ENCODE peak calls at places on chromosomes 12 and 14, in seven cellular contexts. One of them, this sample, is unnamed.

GRCh38 chr12:116053479-116054195 is 223.9 kb downstream of the MED13L start:
- DNase-seq in fibroblast of mammary gland: peak
- DNase-seq in cardiac muscle cell: no peak
- DNase-seq in pancreas: no peak
- DNase-seq in endothelial cell: no peak
- DNase-seq in breast epithelium: no peak
- DNase-seq in fibroblast of pulmonary artery: peak
- DNase-seq in this sample: peak

GRCh38 chr12:103673891-103674375 is 86.9 kb downstream of the STAB2 start:
- DNase-seq in fibroblast of mammary gland: no peak
- DNase-seq in cardiac muscle cell: no peak
- DNase-seq in pancreas: no peak
- DNase-seq in endothelial cell: no peak
- DNase-seq in breast epithelium: no peak
- DNase-seq in fibroblast of pulmonary artery: no peak
- DNase-seq in this sample: no peak

GRCh38 chr14:61322011-61322798 is 826 bp downstream of the PRKCH start:
- DNase-seq in fibroblast of mammary gland: no peak
- DNase-seq in cardiac muscle cell: peak
- DNase-seq in pancreas: peak
- DNase-seq in endothelial cell: no peak
- DNase-seq in breast epithelium: peak
- DNase-seq in fibroblast of pulmonary artery: no peak
- DNase-seq in this sample: no peak

GRCh38 chr14:61223552-61223951 is 57.6 kb downstream of the TMEM30B start:
- DNase-seq in fibroblast of mammary gland: no peak
- DNase-seq in cardiac muscle cell: no peak
- DNase-seq in pancreas: no peak
- DNase-seq in endothelial cell: no peak
- DNase-seq in breast epithelium: no peak
- DNase-seq in fibroblast of pulmonary artery: no peak
- DNase-seq in this sample: no peak

GRCh38 chr14:77120771-77121743 is 20.5 kb downstream of the ZDHHC22 start:
- DNase-seq in fibroblast of mammary gland: no peak
- DNase-seq in cardiac muscle cell: no peak
- DNase-seq in pancreas: no peak
- DNase-seq in endothelial cell: no peak
- DNase-seq in breast epithelium: no peak
- DNase-seq in fibroblast of pulmonary artery: peak
- DNase-seq in this sample: no peak

GRCh38 chr12:34300376-34301250 is 278.3 kb downstream of the ALG10 start:
- DNase-seq in fibroblast of mammary gland: no peak
- DNase-seq in cardiac muscle cell: no peak
- DNase-seq in pancreas: peak
- DNase-seq in endothelial cell: no peak
- DNase-seq in breast epithelium: no peak
- DNase-seq in fibroblast of pulmonary artery: no peak
- DNase-seq in this sample: no peak

GRCh38 chr14:62159314-62159713 is 397.1 kb downstream of the SNAPC1 start:
- DNase-seq in fibroblast of mammary gland: no peak
- DNase-seq in cardiac muscle cell: no peak
- DNase-seq in pancreas: no peak
- DNase-seq in endothelial cell: no peak
- DNase-seq in breast epithelium: no peak
- DNase-seq in fibroblast of pulmonary artery: no peak
- DNase-seq in this sample: no peak

GRCh38 chr12:124762791-124763593 is 100.7 kb downstream of the SCARB1 start:
- DNase-seq in fibroblast of mammary gland: no peak
- DNase-seq in cardiac muscle cell: no peak
- DNase-seq in pancreas: no peak
- DNase-seq in endothelial cell: no peak
- DNase-seq in breast epithelium: no peak
- DNase-seq in fibroblast of pulmonary artery: no peak
- DNase-seq in this sample: peak

GRCh38 chr14:78340250-78340649 is 170.1 kb downstream of the NRXN3 start:
- DNase-seq in fibroblast of mammary gland: no peak
- DNase-seq in cardiac muscle cell: no peak
- DNase-seq in pancreas: no peak
- DNase-seq in endothelial cell: no peak
- DNase-seq in breast epithelium: no peak
- DNase-seq in fibroblast of pulmonary artery: no peak
- DNase-seq in this sample: no peak

GRCh38 chr12:15689751-15690191 is 99.4 kb downstream of the EPS8 start:
- DNase-seq in fibroblast of mammary gland: no peak
- DNase-seq in cardiac muscle cell: no peak
- DNase-seq in pancreas: no peak
- DNase-seq in endothelial cell: no peak
- DNase-seq in breast epithelium: no peak
- DNase-seq in fibroblast of pulmonary artery: no peak
- DNase-seq in this sample: no peak

GRCh38 chr12:53700567-53700966 is 24.7 kb upstream of the ATP5MC2 start:
- DNase-seq in fibroblast of mammary gland: no peak
- DNase-seq in cardiac muscle cell: no peak
- DNase-seq in pancreas: no peak
- DNase-seq in endothelial cell: no peak
- DNase-seq in breast epithelium: no peak
- DNase-seq in fibroblast of pulmonary artery: no peak
- DNase-seq in this sample: peak

GRCh38 chr12:51388826-51389225 is 2.4 kb downstream of the GALNT6 start:
- DNase-seq in fibroblast of mammary gland: no peak
- DNase-seq in cardiac muscle cell: no peak
- DNase-seq in pancreas: no peak
- DNase-seq in endothelial cell: no peak
- DNase-seq in breast epithelium: no peak
- DNase-seq in fibroblast of pulmonary artery: no peak
- DNase-seq in this sample: no peak

GRCh38 chr12:113237748-113238147 is 16.5 kb downstream of the TPCN1 start:
- DNase-seq in fibroblast of mammary gland: no peak
- DNase-seq in cardiac muscle cell: no peak
- DNase-seq in pancreas: no peak
- DNase-seq in endothelial cell: no peak
- DNase-seq in breast epithelium: no peak
- DNase-seq in fibroblast of pulmonary artery: no peak
- DNase-seq in this sample: no peak

GRCh38 chr12:121217066-121217465 is 7.1 kb downstream of the P2RX4 start:
- DNase-seq in fibroblast of mammary gland: no peak
- DNase-seq in cardiac muscle cell: no peak
- DNase-seq in pancreas: no peak
- DNase-seq in endothelial cell: no peak
- DNase-seq in breast epithelium: no peak
- DNase-seq in fibroblast of pulmonary artery: no peak
- DNase-seq in this sample: no peak

GRCh38 chr12:65878540-65878939 is 54.3 kb downstream of the HMGA2 start:
- DNase-seq in fibroblast of mammary gland: no peak
- DNase-seq in cardiac muscle cell: no peak
- DNase-seq in pancreas: no peak
- DNase-seq in endothelial cell: no peak
- DNase-seq in breast epithelium: no peak
- DNase-seq in fibroblast of pulmonary artery: no peak
- DNase-seq in this sample: peak

GRCh38 chr14:64671591-64671990 is 32.6 kb upstream of the PLEKHG3 start:
- DNase-seq in fibroblast of mammary gland: peak
- DNase-seq in cardiac muscle cell: peak
- DNase-seq in pancreas: no peak
- DNase-seq in endothelial cell: no peak
- DNase-seq in breast epithelium: no peak
- DNase-seq in fibroblast of pulmonary artery: peak
- DNase-seq in this sample: peak

GRCh38 chr14:80714489-80714888 is 227.0 kb downstream of the CEP128 start:
- DNase-seq in fibroblast of mammary gland: no peak
- DNase-seq in cardiac muscle cell: no peak
- DNase-seq in pancreas: no peak
- DNase-seq in endothelial cell: no peak
- DNase-seq in breast epithelium: no peak
- DNase-seq in fibroblast of pulmonary artery: no peak
- DNase-seq in this sample: no peak

GRCh38 chr14:89276424-89276975 is 140.5 kb downstream of the FOXN3 start:
- DNase-seq in fibroblast of mammary gland: peak
- DNase-seq in cardiac muscle cell: no peak
- DNase-seq in pancreas: no peak
- DNase-seq in endothelial cell: no peak
- DNase-seq in breast epithelium: no peak
- DNase-seq in fibroblast of pulmonary artery: no peak
- DNase-seq in this sample: no peak

GRCh38 chr14:58353516-58354299 is 42.0 kb upstream of the TOMM20L start:
- DNase-seq in fibroblast of mammary gland: peak
- DNase-seq in cardiac muscle cell: no peak
- DNase-seq in pancreas: no peak
- DNase-seq in endothelial cell: no peak
- DNase-seq in breast epithelium: no peak
- DNase-seq in fibroblast of pulmonary artery: no peak
- DNase-seq in this sample: peak

GRCh38 chr12:18492372-18493025 is 231.2 kb downstream of the PIK3C2G start:
- DNase-seq in fibroblast of mammary gland: peak
- DNase-seq in cardiac muscle cell: no peak
- DNase-seq in pancreas: no peak
- DNase-seq in endothelial cell: no peak
- DNase-seq in breast epithelium: no peak
- DNase-seq in fibroblast of pulmonary artery: peak
- DNase-seq in this sample: peak

GRCh38 chr12:80412343-80412953 is 31.6 kb upstream of the PTPRQ start:
- DNase-seq in fibroblast of mammary gland: peak
- DNase-seq in cardiac muscle cell: peak
- DNase-seq in pancreas: no peak
- DNase-seq in endothelial cell: no peak
- DNase-seq in breast epithelium: no peak
- DNase-seq in fibroblast of pulmonary artery: peak
- DNase-seq in this sample: peak

GRCh38 chr12:103903979-103904378 is 26.2 kb upstream of the HSP90B1 start:
- DNase-seq in fibroblast of mammary gland: no peak
- DNase-seq in cardiac muscle cell: no peak
- DNase-seq in pancreas: no peak
- DNase-seq in endothelial cell: no peak
- DNase-seq in breast epithelium: no peak
- DNase-seq in fibroblast of pulmonary artery: no peak
- DNase-seq in this sample: no peak

DNA sequence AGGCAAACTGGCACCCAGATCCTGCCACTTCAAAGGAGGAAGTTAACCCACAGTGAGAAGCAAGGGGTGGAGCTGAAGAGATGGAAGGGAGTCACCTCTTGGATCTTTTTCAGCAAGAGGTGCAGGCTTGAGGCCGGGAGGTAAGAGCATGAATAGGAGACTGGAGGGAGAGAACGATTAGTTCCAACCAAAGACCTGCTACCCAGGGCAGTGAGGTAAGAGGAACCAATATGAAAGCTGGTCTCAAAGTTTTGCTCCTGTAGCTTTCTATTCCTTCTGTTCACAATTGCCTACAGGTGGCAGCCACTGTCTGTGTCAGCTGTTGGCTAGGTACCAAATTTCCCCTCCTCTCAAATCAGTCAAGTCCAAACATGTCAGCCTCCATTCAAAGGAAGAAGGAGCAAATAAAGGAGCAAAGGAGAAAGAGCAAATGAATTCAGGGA is 14.9 kb upstream of the TAC3 start:
- DNase-seq in fibroblast of mammary gland: no peak
- DNase-seq in cardiac muscle cell: peak
- DNase-seq in pancreas: no peak
- DNase-seq in endothelial cell: no peak
- DNase-seq in breast epithelium: no peak
- DNase-seq in fibroblast of pulmonary artery: no peak
- DNase-seq in this sample: no peak
- TF ChIP-seq CTCF in fibroblast of mammary gland: no peak
- TF ChIP-seq CTCF in cardiac muscle cell: no peak
- TF ChIP-seq CTCF in pancreas: no peak
- TF ChIP-seq CTCF in endothelial cell: no peak
- TF ChIP-seq CTCF in breast epithelium: no peak
- TF ChIP-seq CTCF in fibroblast of pulmonary artery: no peak
- TF ChIP-seq CTCF in this sample: no peak

DNA sequence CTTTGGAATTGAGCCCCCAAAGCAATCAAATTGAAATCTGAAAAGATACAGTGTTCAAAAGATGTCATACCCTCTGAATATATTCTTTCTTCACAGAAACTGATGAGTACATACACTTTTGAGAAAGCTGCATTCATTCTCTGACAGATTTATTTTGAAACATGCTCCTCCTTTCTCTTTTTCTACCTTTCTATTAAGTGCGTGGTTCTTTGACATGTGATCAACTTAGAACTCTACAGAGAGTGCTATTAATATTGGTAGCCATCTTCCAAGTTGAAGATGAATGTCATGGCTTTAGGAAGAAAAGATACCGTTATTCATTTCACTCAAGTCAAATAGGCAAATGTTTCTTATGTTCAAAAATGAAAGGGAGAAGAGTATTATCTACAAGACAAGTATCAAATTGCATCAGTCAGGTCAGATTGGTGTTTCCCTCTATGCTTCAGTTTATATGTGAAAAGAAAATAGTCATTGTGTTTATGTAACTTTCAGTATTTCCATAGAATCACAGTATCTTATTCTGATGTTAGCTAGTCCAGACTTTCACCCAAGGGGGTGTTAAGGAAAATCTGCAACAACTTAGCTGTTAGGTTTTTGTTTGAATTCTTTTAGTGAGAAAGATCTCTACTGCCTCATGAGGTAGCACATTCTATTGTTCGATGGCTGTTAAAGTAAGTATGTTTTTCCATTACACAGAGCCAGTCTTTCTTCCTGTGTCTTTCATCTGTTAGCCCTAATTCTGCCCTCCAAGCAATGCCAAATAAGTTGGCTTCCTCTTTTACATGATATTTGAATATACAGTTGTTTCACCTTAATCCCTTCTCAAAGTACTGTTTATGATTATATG is 55.4 kb upstream of the GARIN2 start:
- DNase-seq in fibroblast of mammary gland: no peak
- DNase-seq in cardiac muscle cell: no peak
- DNase-seq in pancreas: no peak
- DNase-seq in endothelial cell: no peak
- DNase-seq in breast epithelium: no peak
- DNase-seq in fibroblast of pulmonary artery: peak
- DNase-seq in this sample: peak
- TF ChIP-seq CTCF in fibroblast of mammary gland: no peak
- TF ChIP-seq CTCF in cardiac muscle cell: no peak
- TF ChIP-seq CTCF in pancreas: no peak
- TF ChIP-seq CTCF in endothelial cell: no peak
- TF ChIP-seq CTCF in breast epithelium: no peak
- TF ChIP-seq CTCF in fibroblast of pulmonary artery: no peak
- TF ChIP-seq CTCF in this sample: no peak

GRCh38 chr14:50714452-50715073 is 46.5 kb upstream of the SAV1 start:
- DNase-seq in fibroblast of mammary gland: peak
- DNase-seq in cardiac muscle cell: peak
- DNase-seq in pancreas: no peak
- DNase-seq in endothelial cell: peak
- DNase-seq in breast epithelium: no peak
- DNase-seq in fibroblast of pulmonary artery: peak
- DNase-seq in this sample: peak
- TF ChIP-seq CTCF in fibroblast of mammary gland: peak
- TF ChIP-seq CTCF in cardiac muscle cell: peak
- TF ChIP-seq CTCF in pancreas: peak
- TF ChIP-seq CTCF in endothelial cell: peak
- TF ChIP-seq CTCF in breast epithelium: peak
- TF ChIP-seq CTCF in fibroblast of pulmonary artery: peak
- TF ChIP-seq CTCF in this sample: peak

DNA sequence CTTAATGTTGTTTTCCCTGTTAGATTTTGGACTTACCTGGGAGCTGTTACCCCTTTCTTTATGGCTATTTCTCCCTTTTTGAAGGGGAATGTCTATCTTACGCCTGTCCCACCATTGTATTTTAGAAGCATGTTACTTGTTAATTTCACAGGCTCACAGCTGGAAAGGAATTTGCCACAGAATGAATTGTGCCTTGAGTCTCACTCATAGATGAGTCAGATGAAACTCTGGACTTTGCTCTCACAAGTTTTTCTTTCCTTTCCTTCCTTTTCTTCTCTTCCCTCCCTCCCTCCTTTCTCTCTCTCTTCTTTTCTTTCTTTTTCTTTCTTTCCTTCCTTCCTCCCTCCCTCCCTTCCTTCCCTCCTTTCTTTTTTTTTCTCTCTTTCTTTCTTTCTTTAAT is 9.3 kb upstream of the ATF7IP start:
- DNase-seq in fibroblast of mammary gland: no peak
- DNase-seq in cardiac muscle cell: no peak
- DNase-seq in pancreas: no peak
- DNase-seq in endothelial cell: no peak
- DNase-seq in breast epithelium: no peak
- DNase-seq in fibroblast of pulmonary artery: no peak
- DNase-seq in this sample: no peak
- TF ChIP-seq CTCF in fibroblast of mammary gland: no peak
- TF ChIP-seq CTCF in cardiac muscle cell: no peak
- TF ChIP-seq CTCF in pancreas: no peak
- TF ChIP-seq CTCF in endothelial cell: no peak
- TF ChIP-seq CTCF in breast epithelium: no peak
- TF ChIP-seq CTCF in fibroblast of pulmonary artery: no peak
- TF ChIP-seq CTCF in this sample: no peak